ENCODE peak calls at places on chromosome 15, in seven cellular contexts. I is nephron progenitor cell, K is Panc1, W is heart left ventricle, G is breast epithelium, R is B cell, L is neural progenitor cell. E is an unnamed sample.

GRCh38 chr15:72724028-72724427 is 38.0 kb downstream of the BBS4 start:
- DNase-seq in I (no peak), K (no peak), W (no peak), G (no peak), R (no peak), L (no peak), E (no peak)

GRCh38 chr15:71182522-71182921 is 67.3 kb downstream of the THSD4 start:
- DNase-seq in I (no peak), K (no peak), W (no peak), G (no peak), R (no peak), L (no peak), E (no peak)

GRCh38 chr15:25900901-25901300 is 37.8 kb upstream of the ATP10A start:
- DNase-seq in I (no peak), K (no peak), W (no peak), G (no peak), R (no peak), L (no peak), E (no peak)

GRCh38 chr15:27017168-27017809 is 46.3 kb downstream of the GABRG3 start:
- DNase-seq in I (peak), K (peak), W (no peak), G (no peak), R (no peak), L (peak), E (peak)

GRCh38 chr15:99163271-99164062 is 58.6 kb downstream of the SYNM start:
- DNase-seq in I (no peak), K (no peak), W (no peak), G (no peak), R (no peak), L (no peak), E (no peak)

GRCh38 chr15:25706176-25706970 is 156.8 kb downstream of the ATP10A start:
- DNase-seq in I (no peak), K (no peak), W (no peak), G (peak), R (no peak), L (no peak), E (no peak)

GRCh38 chr15:101115887-101116680 is 135.8 kb downstream of the CHSY1 start:
- DNase-seq in I (peak), K (no peak), W (peak), G (no peak), R (no peak), L (no peak), E (no peak)

GRCh38 chr15:97761124-97761523 is 199.4 kb upstream of the ARRDC4 start:
- DNase-seq in I (no peak), K (no peak), W (no peak), G (no peak), R (no peak), L (no peak), E (no peak)

GRCh38 chr15:100929641-100930042 is 10.5 kb downstream of the LRRK1 start:
- DNase-seq in I (peak), K (no peak), W (no peak), G (no peak), R (no peak), L (peak), E (no peak)

GRCh38 chr15:79953951-79954444 is 17.0 kb downstream of the BCL2A1 start:
- DNase-seq in I (no peak), K (no peak), W (no peak), G (no peak), R (no peak), L (no peak), E (no peak)

GRCh38 chr15:25054329-25054728 is 99.5 kb downstream of the SNRPN start:
- DNase-seq in I (no peak), K (no peak), W (no peak), G (no peak), R (no peak), L (no peak), E (no peak)

DNA sequence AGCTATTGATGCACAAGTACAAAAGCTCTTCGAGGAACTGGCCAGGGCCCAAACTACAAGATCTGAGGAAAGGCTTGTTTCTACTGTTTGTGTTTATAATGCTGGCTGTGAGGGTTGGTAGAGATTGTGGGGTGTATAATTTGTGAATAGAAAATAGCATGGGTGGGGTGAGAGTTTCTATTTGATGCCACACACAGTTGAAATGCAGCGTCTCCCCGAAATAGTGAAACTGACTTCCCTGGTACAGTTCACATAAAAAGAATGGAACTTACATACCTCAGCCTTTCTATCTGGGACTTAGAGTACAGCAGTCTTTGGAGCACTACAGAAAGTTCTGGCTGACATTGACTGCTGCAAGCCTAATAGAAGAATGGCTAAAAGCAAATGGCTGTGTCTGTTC is 91.3 kb downstream of the DTWD1 start:
- DNase-seq in I (no peak), K (no peak), W (no peak), G (no peak), R (no peak), L (no peak), E (no peak)
- TF ChIP-seq CTCF in I (no peak), K (no peak), W (no peak), G (no peak), R (no peak), L (no peak), E (no peak)

GRCh38 chr15:66288093-66288492 is 5.3 kb upstream of the DIS3L start:
- DNase-seq in I (no peak), K (no peak), W (no peak), G (no peak), R (no peak), L (no peak), E (no peak)

GRCh38 chr15:66290007-66290406 is 3.4 kb upstream of the DIS3L start:
- DNase-seq in I (no peak), K (no peak), W (no peak), G (no peak), R (no peak), L (no peak), E (no peak)

GRCh38 chr15:66285462-66286280 is 7.7 kb upstream of the DIS3L start:
- DNase-seq in I (no peak), K (no peak), W (no peak), G (no peak), R (no peak), L (no peak), E (no peak)

GRCh38 chr15:66288796-66289195 is 4.6 kb upstream of the DIS3L start:
- DNase-seq in I (no peak), K (no peak), W (no peak), G (no peak), R (no peak), L (no peak), E (no peak)

GRCh38 chr15:66287461-66288055 is 5.8 kb upstream of the DIS3L start:
- DNase-seq in I (no peak), K (no peak), W (no peak), G (no peak), R (no peak), L (peak), E (no peak)
- TF ChIP-seq CTCF in I (peak), K (peak), W (peak), G (peak), R (peak), L (peak), E (peak)

DNA sequence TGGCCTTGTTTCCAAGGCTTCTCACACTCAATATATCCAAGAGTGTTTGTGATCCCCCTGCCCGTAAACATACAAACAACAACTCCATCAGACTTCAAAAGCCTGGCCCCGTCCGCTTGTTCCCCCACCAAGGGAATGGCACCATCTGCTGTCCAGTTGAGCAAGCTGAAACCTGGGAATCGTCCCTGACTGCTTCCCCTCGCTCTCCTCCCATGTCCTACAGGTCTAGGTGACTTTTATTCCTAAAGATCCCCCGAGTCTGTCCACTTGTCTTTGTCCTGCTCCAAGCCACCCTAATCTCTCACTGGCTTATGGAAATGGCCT is 27.9 kb upstream of the FAM174B start:
- DNase-seq in I (peak), K (peak), W (peak), G (no peak), R (no peak), L (peak), E (peak)
- TF ChIP-seq CTCF in I (peak), K (peak), W (peak), G (peak), R (no peak), L (peak), E (peak)

GRCh38 chr15:28190391-28191174 is 91.5 kb upstream of the OCA2 start:
- DNase-seq in I (no peak), K (no peak), W (no peak), G (no peak), R (no peak), L (no peak), E (no peak)

GRCh38 chr15:28192772-28193171 is 93.7 kb upstream of the OCA2 start:
- DNase-seq in I (no peak), K (no peak), W (no peak), G (no peak), R (no peak), L (no peak), E (no peak)

DNA sequence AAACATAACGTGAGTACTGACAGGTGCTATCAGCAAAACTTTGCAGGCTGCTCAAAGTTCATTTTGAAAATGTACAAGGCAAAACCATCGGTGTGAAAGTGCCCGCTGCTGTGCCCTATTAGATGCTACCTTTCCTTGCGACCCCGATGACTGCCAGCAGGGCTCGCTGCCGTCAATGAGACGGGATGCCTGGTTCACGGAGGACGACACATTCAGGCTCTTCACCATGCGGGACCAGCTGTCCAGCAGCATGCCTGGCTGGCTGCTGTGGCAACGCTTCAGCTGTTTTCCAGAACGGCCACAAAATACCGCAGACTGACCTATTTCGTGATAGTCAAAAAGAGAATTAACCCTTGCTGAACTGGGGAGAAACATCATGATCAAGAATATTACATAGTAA is 92.7 kb upstream of the OCA2 start:
- DNase-seq in I (peak), K (no peak), W (peak), G (no peak), R (no peak), L (peak), E (peak)
- TF ChIP-seq CTCF in I (no peak), K (no peak), W (peak), G (no peak), R (no peak), L (peak), E (peak)

GRCh38 chr15:38648116-38648843 is 83.7 kb upstream of the RASGRP1 start:
- DNase-seq in I (no peak), K (no peak), W (no peak), G (no peak), R (peak), L (no peak), E (no peak)

GRCh38 chr15:38650384-38650783 is 85.8 kb upstream of the RASGRP1 start:
- DNase-seq in I (no peak), K (no peak), W (no peak), G (no peak), R (peak), L (no peak), E (no peak)

GRCh38 chr15:38646716-38647115 is 82.1 kb upstream of the RASGRP1 start:
- DNase-seq in I (no peak), K (no peak), W (no peak), G (no peak), R (peak), L (no peak), E (no peak)

GRCh38 chr15:38650936-38651327 is 86.3 kb upstream of the RASGRP1 start:
- DNase-seq in I (no peak), K (no peak), W (no peak), G (no peak), R (peak), L (no peak), E (no peak)

GRCh38 chr15:38647683-38648082 is 83.1 kb upstream of the RASGRP1 start:
- DNase-seq in I (no peak), K (no peak), W (no peak), G (no peak), R (peak), L (peak), E (no peak)
- TF ChIP-seq CTCF in I (peak), K (peak), W (peak), G (no peak), R (no peak), L (peak), E (peak)

GRCh38 chr15:75731248-75732100 is 18.8 kb upstream of the CSPG4 start:
- DNase-seq in I (no peak), K (no peak), W (peak), G (no peak), R (no peak), L (no peak), E (no peak)
- TF ChIP-seq CTCF in I (no peak), K (peak), W (no peak), G (no peak), R (no peak), L (peak), E (no peak)

GRCh38 chr15:87608238-87609028 is 648.1 kb downstream of the NTRK3 start:
- DNase-seq in I (no peak), K (no peak), W (no peak), G (no peak), R (no peak), L (no peak), E (no peak)

GRCh38 chr15:87609909-87610308 is 646.6 kb downstream of the NTRK3 start:
- DNase-seq in I (no peak), K (no peak), W (no peak), G (no peak), R (no peak), L (no peak), E (no peak)

GRCh38 chr15:87609474-87609873 is 647.1 kb downstream of the NTRK3 start:
- DNase-seq in I (no peak), K (no peak), W (no peak), G (no peak), R (no peak), L (no peak), E (no peak)

GRCh38 chr15:87599616-87600015 is 656.9 kb downstream of the NTRK3 start:
- DNase-seq in I (no peak), K (no peak), W (no peak), G (no peak), R (no peak), L (no peak), E (no peak)

GRCh38 chr15:87604857-87605446 is 651.6 kb downstream of the NTRK3 start:
- DNase-seq in I (peak), K (no peak), W (no peak), G (no peak), R (no peak), L (peak), E (peak)
- TF ChIP-seq CTCF in I (peak), K (peak), W (peak), G (no peak), R (no peak), L (peak), E (peak)

GRCh38 chr15:50911001-50911400 is 2.5 kb downstream of the AP4E1 start:
- DNase-seq in I (no peak), K (no peak), W (no peak), G (no peak), R (no peak), L (no peak), E (no peak)

GRCh38 chr15:50907866-50908208 is 646 bp upstream of the AP4E1 start:
- DNase-seq in I (no peak), K (no peak), W (peak), G (no peak), R (peak), L (peak), E (no peak)

GRCh38 chr15:50908209-50909043 is at the start of gene AP4E1:
- DNase-seq in I (peak), K (peak), W (peak), G (peak), R (peak), L (peak), E (peak)

GRCh38 chr15:50909044-50909342 is 510 bp downstream of the AP4E1 start:
- DNase-seq in I (no peak), K (no peak), W (no peak), G (no peak), R (no peak), L (no peak), E (no peak)

DNA sequence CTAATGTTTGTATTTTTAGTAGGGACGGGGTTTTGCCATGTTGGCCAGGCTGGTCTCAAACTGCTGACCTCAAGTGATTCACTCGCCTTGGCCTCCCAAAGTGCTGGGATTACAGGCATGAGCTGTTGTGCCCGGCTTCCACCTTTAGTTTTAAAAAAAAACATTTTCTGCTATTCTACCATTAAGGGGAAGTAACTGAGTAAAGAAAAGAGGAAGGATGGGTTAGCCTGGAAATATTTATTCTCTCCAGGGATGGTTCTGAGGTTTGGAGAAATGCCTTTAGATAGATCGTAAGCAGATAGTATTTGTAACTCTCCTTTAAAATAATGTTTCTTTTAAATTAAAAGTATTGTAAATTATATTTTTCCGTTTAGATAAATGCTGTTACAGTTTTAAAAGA is 3.2 kb downstream of the AP4E1 start:
- DNase-seq in I (no peak), K (no peak), W (no peak), G (no peak), R (no peak), L (no peak), E (no peak)
- TF ChIP-seq CTCF in I (no peak), K (no peak), W (no peak), G (no peak), R (no peak), L (no peak), E (no peak)

GRCh38 chr15:58515807-58516206 is 84.0 kb downstream of the LIPC start:
- DNase-seq in I (no peak), K (no peak), W (no peak), G (no peak), R (no peak), L (no peak), E (no peak)

GRCh38 chr15:58517682-58518525 is 86.1 kb downstream of the LIPC start:
- DNase-seq in I (no peak), K (no peak), W (no peak), G (no peak), R (peak), L (no peak), E (no peak)

GRCh38 chr15:58518626-58519025 is 86.8 kb downstream of the LIPC start:
- DNase-seq in I (no peak), K (no peak), W (no peak), G (no peak), R (no peak), L (no peak), E (no peak)

GRCh38 chr15:58520464-58520863 is 88.7 kb downstream of the LIPC start:
- DNase-seq in I (no peak), K (no peak), W (no peak), G (no peak), R (peak), L (no peak), E (no peak)

DNA sequence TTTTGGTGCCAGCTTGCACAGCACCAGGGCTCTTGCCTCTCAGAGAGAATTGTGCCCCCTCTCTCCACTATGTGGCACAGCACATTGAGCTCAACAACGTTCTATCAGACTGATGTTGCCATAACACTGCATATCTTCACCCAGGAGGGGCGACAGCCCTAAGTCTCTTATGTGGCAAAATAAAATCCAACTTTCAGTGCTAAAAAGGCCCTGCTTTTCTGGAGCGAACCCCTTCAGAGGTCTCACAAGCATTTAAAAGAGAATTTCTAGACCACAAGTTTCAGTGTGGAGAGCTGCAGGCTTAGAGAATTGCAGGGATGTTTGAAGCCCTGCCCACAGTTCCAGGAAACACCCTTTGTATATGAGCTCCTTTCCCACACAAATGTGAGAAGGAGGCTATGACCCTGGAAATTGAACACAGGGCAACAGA is 85.5 kb downstream of the LIPC start:
- DNase-seq in I (no peak), K (no peak), W (no peak), G (no peak), R (peak), L (no peak), E (no peak)
- TF ChIP-seq CTCF in I (no peak), K (no peak), W (peak), G (no peak), R (no peak), L (peak), E (no peak)